ENCODE peak calls at places on chromosomes 12 and 14, in five cellular contexts. K is aorta, H is neural progenitor cell, Z is endodermal cell, D is A549. B is an unnamed sample.

GRCh38 chr12:66662729-66663128 is 16.1 kb downstream of the GRIP1 start:
- DNase-seq in K (no peak), H (no peak), Z (no peak), D (no peak), B (no peak)

GRCh38 chr12:5796171-5797091 is 148.6 kb downstream of the ANO2 start:
- DNase-seq in K (peak; percentile 80), H (peak; percentile 83), Z (peak; percentile 95), D (peak; percentile 17), B (no peak)

GRCh38 chr14:44896275-44897040 is 65.3 kb downstream of the KLHL28 start:
- DNase-seq in K (no peak), H (no peak), Z (no peak), D (no peak), B (no peak)

GRCh38 chr14:41925409-41925808 is 318.7 kb downstream of the LRFN5 start:
- DNase-seq in K (no peak), H (peak; percentile 48), Z (peak; percentile 44), D (no peak), B (no peak)

GRCh38 chr14:71651228-71651627 is 281.0 kb upstream of the RGS6 start:
- DNase-seq in K (no peak), H (no peak), Z (no peak), D (no peak), B (no peak)

GRCh38 chr12:23621910-23622309 is 327.6 kb downstream of the SOX5 start:
- DNase-seq in K (no peak), H (no peak), Z (no peak), D (no peak), B (no peak)

GRCh38 chr12:19759229-19759628 is 319.9 kb downstream of the AEBP2 start:
- DNase-seq in K (no peak), H (no peak), Z (no peak), D (no peak), B (no peak)

GRCh38 chr12:44375694-44376093 is 500.4 kb downstream of the NELL2 start:
- DNase-seq in K (no peak), H (no peak), Z (no peak), D (no peak), B (no peak)

GRCh38 chr12:65497645-65498044 is 219.2 kb downstream of the MSRB3 start:
- DNase-seq in K (no peak), H (no peak), Z (no peak), D (no peak), B (no peak)

GRCh38 chr14:74569826-74570591 is 42.0 kb downstream of the LTBP2 start:
- DNase-seq in K (peak; percentile 69), H (no peak), Z (no peak), D (no peak), B (no peak)

GRCh38 chr12:55818886-55819285 is 1.0 kb downstream of the ORMDL2 start:
- DNase-seq in K (peak; percentile 21), H (no peak), Z (peak; percentile 30), D (no peak), B (no peak)

GRCh38 chr12:32281098-32281497 is 118.3 kb upstream of the FGD4 start:
- DNase-seq in K (no peak), H (no peak), Z (no peak), D (no peak), B (no peak)

GRCh38 chr14:97887690-97888089 is 1090.5 kb downstream of the VRK1 start:
- DNase-seq in K (no peak), H (no peak), Z (no peak), D (no peak), B (no peak)

GRCh38 chr12:44779766-44780165 is 96.3 kb downstream of the NELL2 start:
- DNase-seq in K (no peak), H (no peak), Z (no peak), D (no peak), B (no peak)

GRCh38 chr14:85475113-85475512 is 54.8 kb upstream of the FLRT2 start:
- DNase-seq in K (no peak), H (no peak), Z (no peak), D (no peak), B (no peak)

GRCh38 chr14:37566811-37567371 is 28.2 kb downstream of the FOXA1 start:
- DNase-seq in K (no peak), H (no peak), Z (no peak), D (no peak), B (no peak)

GRCh38 chr14:77309122-77309521 is 11.6 kb downstream of the POMT2 start:
- DNase-seq in K (no peak), H (no peak), Z (no peak), D (no peak), B (no peak)

GRCh38 chr12:96483116-96483515 is 6.3 kb upstream of the CFAP54 start:
- DNase-seq in K (no peak), H (no peak), Z (no peak), D (no peak), B (no peak)

GRCh38 chr12:26935636-26936378 is 2.0 kb downstream of the INTS13 start:
- DNase-seq in K (no peak), H (no peak), Z (no peak), D (no peak), B (no peak)

DNA sequence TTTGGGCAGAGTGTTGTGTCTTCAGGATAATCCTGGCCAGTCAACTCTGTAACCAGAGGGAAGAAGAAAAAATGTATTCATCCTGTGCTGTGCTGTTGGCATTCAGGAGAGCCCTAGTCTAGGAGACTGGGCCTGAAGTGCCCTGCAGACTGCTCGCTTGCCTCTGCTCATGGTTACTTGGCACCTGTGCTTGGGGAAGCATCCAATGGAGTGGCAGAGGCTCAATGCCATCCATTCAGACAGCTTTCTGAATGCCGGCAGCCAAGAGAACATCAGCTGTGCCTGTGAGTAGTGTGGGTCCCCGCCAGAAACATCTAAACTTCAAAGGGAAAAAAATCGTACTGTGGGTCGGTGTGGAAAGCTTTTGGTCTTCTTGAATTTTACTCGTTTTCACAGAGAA is 124.2 kb downstream of the SRGAP1 start:
- DNase-seq in K (no peak), H (no peak), Z (no peak), D (no peak), B (no peak)
- H3K4me1 ChIP-seq in K (no peaks in the 10 kb centered on the region), H (peaks cover 15% of the 10 kb centered on the region), Z (no peaks in the 10 kb centered on the region), D (peaks cover 33% of the 10 kb centered on the region), B (peaks cover 44% of the 10 kb centered on the region)

DNA sequence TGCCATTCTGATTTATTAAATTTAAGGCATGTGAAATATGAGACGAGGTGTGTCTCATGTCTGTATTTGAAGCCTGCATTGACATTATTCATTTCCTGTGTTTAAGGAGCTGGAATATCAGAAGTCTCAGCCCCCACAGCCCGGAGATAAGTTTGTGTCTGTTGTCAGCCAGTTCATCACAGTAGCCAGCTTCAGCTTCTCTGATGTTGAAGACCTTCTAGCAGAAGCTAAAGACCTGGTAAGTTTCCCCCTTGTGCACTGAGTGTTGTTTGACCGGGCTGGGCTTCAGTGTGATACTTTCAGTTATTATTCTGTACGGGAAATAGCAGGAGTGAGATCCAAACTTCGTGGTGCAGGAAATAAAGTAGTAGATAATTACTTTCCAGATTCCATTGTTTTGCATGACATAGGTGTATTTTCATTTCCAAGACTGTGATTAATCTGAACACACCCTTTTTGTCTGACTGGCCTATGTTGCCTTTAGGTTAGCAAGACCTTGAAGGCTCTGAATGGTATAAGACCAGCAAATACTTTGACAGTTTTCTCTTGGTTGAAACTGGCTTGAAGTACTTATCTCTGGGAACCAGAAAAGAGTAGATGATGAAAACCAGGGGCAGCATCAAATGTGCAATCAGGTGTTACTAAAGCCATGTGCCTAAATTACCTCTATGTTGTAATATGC is 101.5 kb downstream of the GPR135 start:
- DNase-seq in K (no peak), H (no peak), Z (no peak), D (no peak), B (no peak)
- H3K4me3 ChIP-seq in K (no peak overlapping the region), H (no peak overlapping the region), Z (no peak overlapping the region), D (no peak overlapping the region), B (no peak overlapping the region)

DNA sequence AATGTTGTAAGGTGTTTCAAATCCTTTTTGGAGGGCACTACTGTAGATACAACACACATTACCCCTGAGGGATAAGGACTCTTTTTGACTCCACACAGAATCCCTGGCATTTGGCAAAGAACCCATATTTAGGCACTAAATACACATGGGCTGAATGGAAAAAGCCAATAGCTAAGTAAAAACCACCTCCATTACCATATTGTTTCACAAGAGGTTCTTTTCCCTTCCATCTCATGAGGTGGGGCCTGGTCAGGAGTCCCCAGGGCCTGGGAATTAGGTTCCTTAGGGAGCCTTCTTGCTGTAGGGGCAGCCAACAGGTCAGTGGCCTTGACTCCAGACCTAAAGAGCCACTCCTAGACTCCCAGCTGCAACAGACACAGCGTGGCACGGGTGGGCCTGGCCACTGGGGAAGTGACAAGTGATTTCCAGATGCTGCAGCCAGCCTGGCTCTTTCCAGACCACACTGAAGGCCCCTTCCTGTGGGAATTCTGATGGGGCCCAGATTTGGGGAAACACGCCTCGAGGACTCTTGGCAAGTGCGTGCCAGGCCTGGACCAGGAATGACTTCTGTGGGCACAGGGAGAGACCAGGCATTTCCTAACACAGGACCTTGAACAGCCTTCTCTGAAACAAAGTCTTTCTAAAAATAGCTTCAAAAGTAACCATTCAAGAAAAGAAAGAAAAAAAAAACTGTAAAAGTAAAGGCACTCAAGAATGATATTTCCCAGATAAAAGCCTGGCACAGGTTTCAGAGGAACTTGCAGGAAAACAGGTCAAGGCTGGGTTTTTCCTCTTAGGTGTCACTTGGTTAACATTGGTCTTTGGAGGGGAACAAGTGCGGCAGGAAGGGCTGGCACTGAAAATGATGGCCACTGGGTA is 18.1 kb downstream of the SSH1 start:
- DNase-seq in K (peak; percentile 91), H (no peak), Z (no peak), D (no peak), B (peak; percentile 92)
- H3K27ac ChIP-seq in K (peak overlapping the region; percentile 100), H (no peak overlapping the region), Z (peak overlapping the region; percentile 24), D (peak overlapping the region; percentile 92), B (peak overlapping the region; percentile 69)

GRCh38 chr12:122899887-122900286 is 4.0 kb upstream of the VPS37B start:
- DNase-seq in K (no peak), H (no peak), Z (no peak), D (no peak), B (no peak)
- H3K4me1 ChIP-seq in K (no peaks in the 10 kb centered on the region), H (peaks cover 4% of the 10 kb centered on the region), Z (peaks cover under 1% of the 10 kb centered on the region), D (peaks cover 19% of the 10 kb centered on the region), B (no peaks in the 10 kb centered on the region)

GRCh38 chr14:51554339-51554920 is 97.3 kb upstream of the FRMD6 start:
- DNase-seq in K (no peak), H (no peak), Z (no peak), D (no peak), B (no peak)

GRCh38 chr14:51554953-51555352 is 96.8 kb upstream of the FRMD6 start:
- DNase-seq in K (no peak), H (peak; percentile 10), Z (no peak), D (no peak), B (no peak)

GRCh38 chr14:51548187-51548586 is 103.5 kb upstream of the FRMD6 start:
- DNase-seq in K (no peak), H (no peak), Z (no peak), D (no peak), B (no peak)

GRCh38 chr14:51552275-51552674 is 99.4 kb upstream of the FRMD6 start:
- DNase-seq in K (no peak), H (peak; percentile 11), Z (no peak), D (no peak), B (no peak)

DNA sequence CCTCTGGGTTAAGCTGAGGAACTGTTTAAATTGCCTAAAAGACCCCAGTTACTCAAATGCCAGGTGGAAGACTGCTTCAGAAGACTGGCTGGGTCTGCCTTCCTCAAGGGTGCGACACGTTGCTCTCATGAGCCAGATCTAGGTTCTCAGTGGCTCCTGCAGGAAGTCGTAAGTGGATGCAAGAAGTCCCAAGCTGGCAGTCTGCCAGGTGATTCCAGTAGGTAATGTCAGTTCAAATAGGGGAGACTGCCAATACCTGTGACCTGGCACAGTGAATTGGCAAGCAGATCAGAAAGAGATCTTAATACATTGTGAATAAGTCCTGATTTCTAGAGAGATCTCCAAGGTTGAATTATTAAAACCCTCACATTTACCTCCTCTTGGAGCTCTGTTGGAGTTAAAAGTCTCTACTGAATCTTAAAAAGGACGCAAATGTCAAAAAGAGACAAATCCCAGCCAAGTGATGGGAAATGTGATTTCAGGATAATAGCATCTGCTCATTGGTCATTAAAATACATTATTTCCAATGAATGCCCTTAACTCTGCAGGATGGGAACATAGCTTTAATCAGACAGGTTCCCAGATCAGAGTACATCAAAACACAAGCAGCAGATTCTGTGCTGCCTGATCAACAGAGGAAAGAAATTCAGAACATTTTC is 98.8 kb upstream of the FRMD6 start:
- DNase-seq in K (no peak), H (no peak), Z (no peak), D (no peak), B (no peak)
- H3K4me3 ChIP-seq in K (no peak overlapping the region), H (no peak overlapping the region), Z (no peak overlapping the region), D (no peak overlapping the region), B (no peak overlapping the region)

B was measured in tibial artery.